ENCODE peak calls at places on chromosomes 2 and 18, in eight cellular contexts. J, Z, T, B, F, C, L and R are unnamed samples. For H3K36me3, the result is how much of the 10 kb centered on the place peaks cover.

GRCh38 chr2:109348645-109349554 is 219.9 kb downstream of the SH3RF3 start:
- DNase-seq in J (peak), Z (no peak), T (no peak), B (peak), F (no peak), C (no peak), L (peak), R (peak)

GRCh38 chr2:121520641-121520994 is 10.1 kb upstream of the RNU4ATAC start:
- DNase-seq in J (no peak), Z (no peak), T (no peak), B (no peak), F (no peak), C (no peak), L (no peak), R (no peak)

GRCh38 chr2:71777946-71778345 is 324.6 kb downstream of the DYSF start:
- DNase-seq in J (no peak), Z (no peak), T (no peak), B (no peak), F (no peak), C (no peak), L (peak), R (no peak)

GRCh38 chr2:226002438-226002837 is 602.9 kb downstream of the NYAP2 start:
- DNase-seq in J (no peak), Z (no peak), T (peak), B (no peak), F (no peak), C (peak), L (peak), R (no peak)

GRCh38 chr18:48798334-48799197 is 152.2 kb downstream of the SMAD7 start:
- DNase-seq in J (no peak), Z (peak), T (peak), B (no peak), F (no peak), C (no peak), L (peak), R (no peak)

GRCh38 chr2:196334710-196335109 is 163.3 kb upstream of the STK17B start:
- DNase-seq in J (no peak), Z (no peak), T (no peak), B (no peak), F (no peak), C (no peak), L (no peak), R (no peak)

GRCh38 chr2:70887550-70888229 is 48.0 kb upstream of the ATP6V1B1 start:
- DNase-seq in J (peak), Z (peak), T (peak), B (no peak), F (peak), C (peak), L (peak), R (peak)

GRCh38 chr2:109707281-109708147 is 86.6 kb upstream of the RGPD5 start:
- DNase-seq in J (no peak), Z (no peak), T (no peak), B (no peak), F (no peak), C (no peak), L (no peak), R (no peak)

GRCh38 chr2:45889053-45889452 is 237.6 kb downstream of the PRKCE start:
- DNase-seq in J (no peak), Z (no peak), T (no peak), B (no peak), F (no peak), C (peak), L (no peak), R (peak)

GRCh38 chr2:72892506-72893173 is 5.4 kb downstream of the SPR start:
- DNase-seq in J (peak), Z (peak), T (peak), B (peak), F (peak), C (peak), L (no peak), R (peak)

GRCh38 chr18:79584491-79585394 is 94.9 kb upstream of the CTDP1 start:
- DNase-seq in J (no peak), Z (no peak), T (peak), B (no peak), F (no peak), C (no peak), L (no peak), R (no peak)

GRCh38 chr18:79581911-79582310 is 97.7 kb upstream of the CTDP1 start:
- DNase-seq in J (no peak), Z (no peak), T (no peak), B (no peak), F (no peak), C (no peak), L (no peak), R (no peak)

GRCh38 chr18:79582978-79583377 is 96.6 kb upstream of the CTDP1 start:
- DNase-seq in J (no peak), Z (no peak), T (peak), B (no peak), F (no peak), C (no peak), L (no peak), R (no peak)

GRCh38 chr18:79583984-79584401 is 95.6 kb upstream of the CTDP1 start:
- DNase-seq in J (no peak), Z (no peak), T (peak), B (no peak), F (no peak), C (no peak), L (no peak), R (no peak)

DNA sequence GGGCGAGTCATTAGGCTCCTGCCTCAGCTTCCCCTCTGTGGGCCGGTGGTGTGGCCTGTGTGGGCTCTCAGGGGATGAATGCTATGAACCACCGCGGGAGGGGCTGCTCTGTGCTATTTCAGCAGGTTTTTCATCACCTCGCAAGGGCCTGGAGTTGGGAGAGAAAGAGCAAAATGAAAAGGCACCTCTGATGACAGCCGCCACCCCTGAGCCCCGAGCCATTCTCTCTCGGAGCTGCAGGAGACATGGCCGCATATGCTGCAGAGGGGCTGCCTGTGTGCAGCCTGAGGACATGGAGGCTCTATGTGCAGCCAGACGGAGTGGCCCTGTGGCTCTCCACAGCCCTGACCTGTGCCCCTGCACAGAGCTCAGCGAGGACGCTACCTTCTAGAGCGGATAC is 96.2 kb upstream of the CTDP1 start:
- DNase-seq in J (no peak), Z (no peak), T (peak), B (no peak), F (no peak), C (no peak), L (no peak), R (no peak)
- H3K36me3 ChIP-seq in J (under half), Z (under half), T (under half), B (under half), F (under half), C (under half), L (under half), R (under half)

GRCh38 chr2:233400961-233401360 is 46.7 kb downstream of the DGKD start:
- DNase-seq in J (no peak), Z (no peak), T (no peak), B (no peak), F (no peak), C (no peak), L (no peak), R (no peak)

GRCh38 chr2:233406865-233407264 is 52.6 kb downstream of the DGKD start:
- DNase-seq in J (no peak), Z (no peak), T (no peak), B (no peak), F (no peak), C (no peak), L (no peak), R (no peak)

GRCh38 chr2:233402774-233403173 is 48.5 kb downstream of the DGKD start:
- DNase-seq in J (no peak), Z (no peak), T (no peak), B (no peak), F (no peak), C (no peak), L (no peak), R (no peak)

GRCh38 chr2:233402346-233402745 is 48.1 kb downstream of the DGKD start:
- DNase-seq in J (no peak), Z (no peak), T (no peak), B (no peak), F (no peak), C (no peak), L (no peak), R (no peak)

GRCh38 chr2:233404227-233404626 is 49.9 kb downstream of the DGKD start:
- DNase-seq in J (peak), Z (peak), T (no peak), B (peak), F (no peak), C (no peak), L (no peak), R (peak)
- H3K36me3 ChIP-seq in J (under half), Z (under half), T (under half), B (under half), F (under half), C (under half), L (under half), R (under half)

DNA sequence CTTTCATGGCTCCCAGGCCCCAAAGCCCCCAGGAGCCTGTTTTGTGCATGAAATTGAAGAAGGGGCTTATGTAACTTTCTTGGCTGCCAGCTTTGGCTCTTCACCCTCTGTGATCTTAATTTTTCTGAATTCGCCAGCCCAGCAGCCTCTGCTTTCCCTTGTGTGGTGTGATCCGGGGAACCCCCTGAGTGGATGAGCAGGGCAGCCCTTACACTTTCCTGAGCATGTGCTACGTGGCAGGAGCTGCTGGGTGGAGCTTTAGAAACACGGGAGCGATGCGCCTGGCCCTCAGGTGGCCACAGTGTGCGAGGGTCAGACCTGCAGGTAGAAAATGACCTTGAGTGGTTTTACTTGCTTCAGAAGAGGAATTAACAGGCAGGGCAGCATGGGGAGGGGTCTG is 76.4 kb upstream of the MCFD2 start:
- DNase-seq in J (no peak), Z (no peak), T (no peak), B (no peak), F (no peak), C (no peak), L (no peak), R (no peak)
- H3K36me3 ChIP-seq in J (under half), Z (under half), T (under half), B (under half), F (under half), C (under half), L (under half), R (under half)

DNA sequence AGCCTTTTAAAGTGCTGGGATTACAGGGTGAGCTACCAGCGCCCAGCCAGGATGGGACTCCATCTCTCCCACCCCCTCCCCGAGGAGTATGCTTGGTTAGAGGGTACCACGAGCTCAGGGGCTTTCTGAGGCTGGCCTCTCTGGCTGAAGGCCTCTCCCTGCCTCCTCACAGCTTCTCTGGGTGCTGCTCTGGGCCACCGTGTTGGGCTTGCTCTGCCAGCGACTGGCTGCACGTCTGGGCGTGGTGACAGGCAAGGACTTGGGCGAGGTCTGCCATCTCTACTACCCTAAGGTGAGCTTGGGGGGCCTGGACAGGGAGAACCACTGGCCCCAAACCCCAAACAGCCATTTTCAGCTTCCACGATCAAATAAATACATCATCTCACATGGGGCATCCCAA is 2.9 kb downstream of the SLC11A1 start:
- DNase-seq in J (no peak), Z (no peak), T (no peak), B (no peak), F (no peak), C (peak), L (no peak), R (no peak)
- H3K36me3 ChIP-seq in J (under half), Z (under half), T (under half), B (under half), F (under half), C (under half), L (under half), R (under half)

GRCh38 chr2:65097844-65098243 is 32.1 kb downstream of the RAB1A start:
- DNase-seq in J (no peak), Z (no peak), T (no peak), B (no peak), F (no peak), C (no peak), L (no peak), R (no peak)

GRCh38 chr2:65096948-65097347 is 33.0 kb downstream of the RAB1A start:
- DNase-seq in J (no peak), Z (no peak), T (no peak), B (no peak), F (no peak), C (no peak), L (no peak), R (no peak)

GRCh38 chr2:65092791-65093190 is 36.6 kb downstream of the CEP68 start:
- DNase-seq in J (no peak), Z (no peak), T (no peak), B (no peak), F (no peak), C (no peak), L (no peak), R (no peak)

GRCh38 chr2:65098741-65099140 is 31.2 kb downstream of the RAB1A start:
- DNase-seq in J (no peak), Z (no peak), T (no peak), B (no peak), F (no peak), C (no peak), L (no peak), R (no peak)

DNA sequence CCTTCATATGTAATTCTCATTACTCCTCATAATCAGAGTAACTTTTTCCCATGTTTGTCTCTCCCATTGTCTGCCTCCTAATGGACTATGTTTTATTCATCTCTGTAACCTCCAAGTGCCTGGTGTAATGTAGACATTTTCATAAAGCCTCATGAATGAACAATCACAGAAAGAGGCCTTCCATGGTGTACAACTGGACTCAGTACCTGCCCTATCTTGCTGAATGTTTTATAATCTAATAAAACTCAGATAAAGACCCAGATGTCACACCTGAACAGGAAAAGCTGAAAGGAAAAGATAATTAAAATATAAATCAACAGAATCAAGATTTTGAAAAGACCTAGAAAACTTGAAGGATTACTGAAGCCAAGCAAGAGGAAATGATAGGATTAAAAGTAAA is 36.7 kb downstream of the RAB1A start:
- DNase-seq in J (no peak), Z (no peak), T (no peak), B (no peak), F (no peak), C (no peak), L (no peak), R (no peak)
- H3K36me3 ChIP-seq in J (under half), Z (under half), T (under half), B (under half), F (under half), C (under half), L (half or more), R (under half)

GRCh38 chr2:54668711-54669110 is 54.8 kb upstream of the EML6 start:
- DNase-seq in J (no peak), Z (no peak), T (no peak), B (no peak), F (no peak), C (no peak), L (no peak), R (no peak)
- H3K36me3 ChIP-seq in J (under half), Z (under half), T (under half), B (half or more), F (half or more), C (under half), L (half or more), R (under half)

DNA sequence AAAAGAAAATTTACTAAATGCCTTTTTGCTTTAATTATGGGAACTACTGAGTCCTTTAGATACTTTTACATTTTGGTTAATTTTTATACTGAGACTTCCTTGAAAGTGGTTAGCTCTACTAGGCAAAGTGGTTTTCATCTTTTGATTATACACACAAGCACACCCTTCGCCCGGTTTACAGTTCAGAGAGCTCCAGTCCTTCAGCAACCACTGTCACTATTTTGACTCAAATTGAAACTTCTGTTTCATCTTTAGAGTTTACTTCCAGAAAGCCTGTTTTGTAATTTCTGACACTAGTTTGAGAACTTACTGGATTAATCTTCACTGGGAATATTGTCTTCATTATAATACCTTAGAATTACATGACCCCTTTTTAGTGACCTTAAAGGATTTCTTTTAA is 140.3 kb upstream of the FOSL2 start:
- DNase-seq in J (no peak), Z (peak), T (no peak), B (peak), F (no peak), C (no peak), L (no peak), R (no peak)
- H3K36me3 ChIP-seq in J (under half), Z (under half), T (under half), B (under half), F (under half), C (under half), L (under half), R (under half)